ENCODE peak calls at places on chromosomes 7 and 10, in five cellular contexts. R, G, M, N and U are unnamed samples.

GRCh38 chr10:124693801-124694416 is 50.3 kb downstream of the FAM53B start:
- DNase-seq in R (no peak), G (peak), M (no peak), N (no peak), U (no peak)

GRCh38 chr10:70589762-70590662 is 12.5 kb downstream of the PRF1 start:
- DNase-seq in R (no peak), G (peak), M (no peak), N (peak), U (no peak)

GRCh38 chr7:96679886-96680285 is 29.8 kb downstream of the SEM1 start:
- DNase-seq in R (no peak), G (no peak), M (no peak), N (no peak), U (no peak)

GRCh38 chr10:31320598-31321211 is 1.7 kb downstream of the ZEB1 start:
- DNase-seq in R (peak), G (peak), M (peak), N (no peak), U (peak)

GRCh38 chr7:103751476-103751875 is 238.0 kb downstream of the RELN start:
- DNase-seq in R (no peak), G (no peak), M (no peak), N (no peak), U (no peak)

GRCh38 chr7:151115121-151115835 is 29.0 kb downstream of the AGAP3 start:
- DNase-seq in R (no peak), G (no peak), M (peak), N (no peak), U (no peak)

GRCh38 chr7:134255814-134256213 is 60.9 kb downstream of the SLC35B4 start:
- DNase-seq in R (no peak), G (no peak), M (no peak), N (no peak), U (no peak)

GRCh38 chr10:57535306-57535705 is 732.4 kb downstream of the IPMK start:
- DNase-seq in R (no peak), G (no peak), M (no peak), N (no peak), U (no peak)

GRCh38 chr10:6124666-6125065 is 35.8 kb downstream of the RBM17 start:
- DNase-seq in R (no peak), G (peak), M (no peak), N (no peak), U (no peak)

GRCh38 chr7:151408839-151409554 is 841 bp downstream of the WDR86 start:
- DNase-seq in R (peak), G (no peak), M (no peak), N (no peak), U (no peak)

GRCh38 chr7:7254908-7255307 is 72.6 kb downstream of the C1GALT1 start:
- DNase-seq in R (no peak), G (no peak), M (no peak), N (no peak), U (no peak)

DNA sequence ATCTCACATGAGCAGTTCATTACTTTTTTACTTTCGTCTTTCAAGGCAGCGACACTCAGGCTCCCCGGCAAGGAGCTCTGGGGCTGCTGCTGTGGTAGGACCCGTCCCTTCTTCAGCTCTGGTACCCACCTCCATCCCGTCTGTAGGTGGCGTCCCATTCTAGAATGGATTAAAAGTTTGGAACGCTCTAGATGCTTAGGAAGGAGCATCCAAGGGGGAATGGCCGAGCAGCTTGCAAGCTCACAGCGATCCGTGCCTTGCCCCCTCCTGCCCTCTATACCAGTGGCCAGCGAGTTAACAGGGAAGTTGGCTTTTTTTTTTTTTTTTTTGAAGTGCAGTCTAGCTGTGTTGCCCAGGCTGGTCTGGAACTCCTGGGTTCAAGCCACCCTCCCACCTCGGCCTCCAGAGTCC is 22.8 kb upstream of the TTYH3 start:
- DNase-seq in R (peak), G (no peak), M (peak), N (no peak), U (no peak)
- TF ChIP-seq CTCF in R (peak), G (no peak), M (peak), N (peak), U (peak)

GRCh38 chr7:66739953-66740301 is 606 bp upstream of the RABGEF1 start:
- DNase-seq in R (no peak), G (no peak), M (no peak), N (no peak), U (no peak)

GRCh38 chr7:66741706-66742053 is 1.1 kb downstream of the RABGEF1 start:
- DNase-seq in R (no peak), G (no peak), M (no peak), N (no peak), U (no peak)

GRCh38 chr7:66739477-66739876 is 1.1 kb upstream of the RABGEF1 start:
- DNase-seq in R (no peak), G (no peak), M (no peak), N (no peak), U (no peak)

GRCh38 chr7:66737667-66738066 is 2.9 kb upstream of the RABGEF1 start:
- DNase-seq in R (no peak), G (no peak), M (no peak), N (no peak), U (peak)

GRCh38 chr7:66740302-66740979 is at the start of gene RABGEF1:
- DNase-seq in R (peak), G (peak), M (peak), N (peak), U (peak)
- TF ChIP-seq CTCF in R (no peak), G (no peak), M (no peak), N (no peak), U (no peak)

GRCh38 chr10:91856637-91857036 is 52.6 kb downstream of the FGFBP3 start:
- DNase-seq in R (no peak), G (no peak), M (peak), N (no peak), U (no peak)
- TF ChIP-seq CTCF in R (no peak), G (no peak), M (peak), N (peak), U (peak)

GRCh38 chr10:1369197-1369596 is 313.0 kb downstream of the WDR37 start:
- DNase-seq in R (no peak), G (no peak), M (no peak), N (no peak), U (peak)
- TF ChIP-seq CTCF in R (no peak), G (no peak), M (no peak), N (no peak), U (peak)

GRCh38 chr10:52563361-52563760 is 209.2 kb downstream of the MBL2 start:
- DNase-seq in R (no peak), G (no peak), M (no peak), N (no peak), U (no peak)

GRCh38 chr10:52567247-52567580 is 205.4 kb downstream of the MBL2 start:
- DNase-seq in R (no peak), G (no peak), M (no peak), N (no peak), U (no peak)

GRCh38 chr10:52570490-52570889 is 202.1 kb downstream of the MBL2 start:
- DNase-seq in R (no peak), G (no peak), M (no peak), N (no peak), U (no peak)

GRCh38 chr10:52568309-52568708 is 204.3 kb downstream of the MBL2 start:
- DNase-seq in R (no peak), G (no peak), M (no peak), N (no peak), U (no peak)

DNA sequence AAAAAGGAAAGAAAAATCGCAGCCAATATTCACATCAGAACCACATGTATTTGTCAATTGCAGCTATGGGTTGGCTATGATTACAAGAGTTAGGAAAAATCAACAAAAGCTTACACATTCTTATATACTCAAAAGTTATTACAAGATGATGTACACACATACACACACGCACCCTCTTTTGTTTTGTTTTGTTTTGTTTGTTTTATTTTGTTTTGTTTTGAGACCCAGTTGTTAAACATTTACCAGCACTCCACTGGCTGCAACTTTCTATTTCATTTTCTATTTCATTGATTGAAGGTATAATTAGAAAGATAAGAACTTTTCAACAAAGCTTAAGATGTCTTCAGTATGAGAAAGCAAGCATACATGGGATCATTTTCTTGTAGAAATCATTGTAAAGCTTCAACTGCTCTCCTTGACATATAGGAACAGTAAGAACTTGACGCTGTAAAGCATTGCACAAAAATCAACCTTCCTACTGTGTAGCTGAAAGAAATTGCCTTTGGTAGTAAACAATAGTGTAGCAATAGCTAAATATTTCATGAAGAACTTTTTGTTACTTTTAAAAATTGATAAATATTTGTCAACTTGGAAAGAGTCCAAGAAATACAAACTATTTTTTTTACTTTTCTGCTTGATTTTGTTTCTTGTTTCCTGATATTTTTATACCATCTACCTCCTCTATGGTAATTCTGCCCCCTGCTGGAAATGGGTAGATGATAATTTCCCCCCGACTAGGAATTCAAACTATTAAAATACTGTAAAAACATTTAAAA is 205.9 kb downstream of the MBL2 start:
- DNase-seq in R (no peak), G (no peak), M (peak), N (peak), U (no peak)
- TF ChIP-seq CTCF in R (no peak), G (no peak), M (peak), N (peak), U (peak)

GRCh38 chr7:499853-500485 is 19.7 kb downstream of the PDGFA start:
- DNase-seq in R (peak), G (no peak), M (no peak), N (no peak), U (no peak)
- TF ChIP-seq CTCF in R (no peak), G (no peak), M (no peak), N (no peak), U (no peak)

GRCh38 chr7:155263522-155264197 is 34.0 kb upstream of the INSIG1 start:
- DNase-seq in R (no peak), G (no peak), M (no peak), N (no peak), U (no peak)
- TF ChIP-seq CTCF in R (no peak), G (no peak), M (peak), N (peak), U (peak)

DNA sequence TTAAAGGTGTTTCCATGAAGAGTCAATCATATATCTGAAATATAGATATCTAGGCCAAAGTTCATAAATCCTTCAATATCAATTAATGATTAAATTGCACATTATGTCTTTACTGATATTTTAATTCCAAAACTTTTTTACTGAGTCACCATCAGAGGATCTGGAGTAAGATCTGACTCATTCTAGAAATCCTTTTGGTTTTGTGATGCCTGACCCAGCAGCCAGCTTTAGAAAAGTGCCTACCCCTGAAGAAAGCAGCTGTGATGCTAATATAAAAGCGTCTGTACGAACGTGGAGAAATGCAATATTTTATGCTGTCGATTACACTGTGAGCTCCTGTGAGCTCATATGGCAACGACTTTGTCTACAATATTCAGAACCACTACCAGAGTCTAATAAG is 142.5 kb upstream of the LRRTM3 start:
- DNase-seq in R (no peak), G (no peak), M (no peak), N (no peak), U (no peak)
- TF ChIP-seq CTCF in R (no peak), G (no peak), M (no peak), N (no peak), U (no peak)

GRCh38 chr10:74827045-74827441 is 643 bp downstream of the KAT6B start:
- DNase-seq in R (no peak), G (no peak), M (peak), N (no peak), U (no peak)

GRCh38 chr10:74825371-74826141 is 844 bp upstream of the KAT6B start:
- DNase-seq in R (no peak), G (peak), M (no peak), N (no peak), U (peak)

GRCh38 chr10:74825033-74825370 is 1.4 kb upstream of the KAT6B start:
- DNase-seq in R (peak), G (peak), M (peak), N (no peak), U (peak)

GRCh38 chr10:74827694-74828093 is 1.3 kb downstream of the KAT6B start:
- DNase-seq in R (no peak), G (no peak), M (no peak), N (no peak), U (no peak)

GRCh38 chr10:74826142-74827044 is at the start of gene KAT6B:
- DNase-seq in R (peak), G (peak), M (peak), N (peak), U (peak)
- TF ChIP-seq CTCF in R (peak), G (no peak), M (peak), N (no peak), U (peak)